ENCODE peak calls at places on chromosomes 13 and 19, in ten cellular contexts. One of them, this sample, is unnamed.

GRCh38 chr13:46345400-46345799 is 41.7 kb downstream of the RUBCNL start:
- DNase-seq in psoas muscle: no peak
- DNase-seq in activated CD8-positive, alpha-beta memory T cell treated with anti-CD3 and anti-CD28 coated beads, Interleukin-2, amount 50 U/mL, for 48 hours: no peak
- DNase-seq in A172: no peak
- DNase-seq in hippocampal formation: no peak
- DNase-seq in T-cell: no peak
- DNase-seq in heart right ventricle: peak
- DNase-seq in GM03348: no peak
- DNase-seq in frontal cortex: no peak
- DNase-seq in AG08396: no peak
- DNase-seq in this sample: no peak

GRCh38 chr13:75465236-75465635 is 16.7 kb downstream of the TBC1D4 start:
- DNase-seq in psoas muscle: no peak
- DNase-seq in activated CD8-positive, alpha-beta memory T cell treated with anti-CD3 and anti-CD28 coated beads, Interleukin-2, amount 50 U/mL, for 48 hours: no peak
- DNase-seq in A172: no peak
- DNase-seq in hippocampal formation: no peak
- DNase-seq in T-cell: no peak
- DNase-seq in heart right ventricle: no peak
- DNase-seq in GM03348: no peak
- DNase-seq in frontal cortex: no peak
- DNase-seq in AG08396: no peak
- DNase-seq in this sample: no peak

GRCh38 chr13:51818771-51819511 is 15.0 kb upstream of the DHRS12 start:
- DNase-seq in psoas muscle: peak
- DNase-seq in activated CD8-positive, alpha-beta memory T cell treated with anti-CD3 and anti-CD28 coated beads, Interleukin-2, amount 50 U/mL, for 48 hours: no peak
- DNase-seq in A172: peak
- DNase-seq in hippocampal formation: peak
- DNase-seq in T-cell: no peak
- DNase-seq in heart right ventricle: no peak
- DNase-seq in GM03348: peak
- DNase-seq in frontal cortex: no peak
- DNase-seq in AG08396: no peak
- DNase-seq in this sample: no peak

GRCh38 chr19:33772858-33773180 is 23.9 kb upstream of the KCTD15 start:
- DNase-seq in psoas muscle: no peak
- DNase-seq in activated CD8-positive, alpha-beta memory T cell treated with anti-CD3 and anti-CD28 coated beads, Interleukin-2, amount 50 U/mL, for 48 hours: no peak
- DNase-seq in A172: no peak
- DNase-seq in hippocampal formation: no peak
- DNase-seq in T-cell: no peak
- DNase-seq in heart right ventricle: no peak
- DNase-seq in GM03348: no peak
- DNase-seq in frontal cortex: no peak
- DNase-seq in AG08396: no peak
- DNase-seq in this sample: no peak

GRCh38 chr13:70339738-70340137 is 231.5 kb upstream of the KLHL1 start:
- DNase-seq in psoas muscle: no peak
- DNase-seq in activated CD8-positive, alpha-beta memory T cell treated with anti-CD3 and anti-CD28 coated beads, Interleukin-2, amount 50 U/mL, for 48 hours: no peak
- DNase-seq in A172: peak
- DNase-seq in hippocampal formation: no peak
- DNase-seq in T-cell: no peak
- DNase-seq in heart right ventricle: no peak
- DNase-seq in GM03348: no peak
- DNase-seq in frontal cortex: no peak
- DNase-seq in AG08396: no peak
- DNase-seq in this sample: peak

GRCh38 chr19:29714371-29714952 is 599 bp downstream of the C19orf12 start:
- DNase-seq in psoas muscle: no peak
- DNase-seq in activated CD8-positive, alpha-beta memory T cell treated with anti-CD3 and anti-CD28 coated beads, Interleukin-2, amount 50 U/mL, for 48 hours: no peak
- DNase-seq in A172: peak
- DNase-seq in hippocampal formation: no peak
- DNase-seq in T-cell: no peak
- DNase-seq in heart right ventricle: no peak
- DNase-seq in GM03348: peak
- DNase-seq in frontal cortex: no peak
- DNase-seq in AG08396: no peak
- DNase-seq in this sample: no peak

GRCh38 chr13:110485604-110486003 is 75.9 kb downstream of the RAB20 start:
- DNase-seq in psoas muscle: no peak
- DNase-seq in activated CD8-positive, alpha-beta memory T cell treated with anti-CD3 and anti-CD28 coated beads, Interleukin-2, amount 50 U/mL, for 48 hours: no peak
- DNase-seq in A172: peak
- DNase-seq in hippocampal formation: no peak
- DNase-seq in T-cell: no peak
- DNase-seq in heart right ventricle: no peak
- DNase-seq in GM03348: no peak
- DNase-seq in frontal cortex: no peak
- DNase-seq in AG08396: no peak
- DNase-seq in this sample: peak

GRCh38 chr13:79936368-79937136 is 404.4 kb downstream of the SPRY2 start:
- DNase-seq in psoas muscle: no peak
- DNase-seq in activated CD8-positive, alpha-beta memory T cell treated with anti-CD3 and anti-CD28 coated beads, Interleukin-2, amount 50 U/mL, for 48 hours: no peak
- DNase-seq in A172: peak
- DNase-seq in hippocampal formation: peak
- DNase-seq in T-cell: no peak
- DNase-seq in heart right ventricle: peak
- DNase-seq in GM03348: peak
- DNase-seq in frontal cortex: peak
- DNase-seq in AG08396: peak
- DNase-seq in this sample: peak

GRCh38 chr19:5536337-5536894 is 31.3 kb downstream of the TINCR start:
- DNase-seq in psoas muscle: peak
- DNase-seq in activated CD8-positive, alpha-beta memory T cell treated with anti-CD3 and anti-CD28 coated beads, Interleukin-2, amount 50 U/mL, for 48 hours: no peak
- DNase-seq in A172: peak
- DNase-seq in hippocampal formation: peak
- DNase-seq in T-cell: no peak
- DNase-seq in heart right ventricle: peak
- DNase-seq in GM03348: peak
- DNase-seq in frontal cortex: peak
- DNase-seq in AG08396: peak
- DNase-seq in this sample: no peak

GRCh38 chr13:27830010-27830409 is 37.7 kb downstream of the GSX1 start:
- DNase-seq in psoas muscle: peak
- DNase-seq in activated CD8-positive, alpha-beta memory T cell treated with anti-CD3 and anti-CD28 coated beads, Interleukin-2, amount 50 U/mL, for 48 hours: peak
- DNase-seq in A172: no peak
- DNase-seq in hippocampal formation: peak
- DNase-seq in T-cell: peak
- DNase-seq in heart right ventricle: peak
- DNase-seq in GM03348: peak
- DNase-seq in frontal cortex: no peak
- DNase-seq in AG08396: peak
- DNase-seq in this sample: peak

GRCh38 chr19:30092721-30093569 is 150.9 kb downstream of the URI1 start:
- DNase-seq in psoas muscle: no peak
- DNase-seq in activated CD8-positive, alpha-beta memory T cell treated with anti-CD3 and anti-CD28 coated beads, Interleukin-2, amount 50 U/mL, for 48 hours: no peak
- DNase-seq in A172: no peak
- DNase-seq in hippocampal formation: no peak
- DNase-seq in T-cell: no peak
- DNase-seq in heart right ventricle: no peak
- DNase-seq in GM03348: no peak
- DNase-seq in frontal cortex: no peak
- DNase-seq in AG08396: no peak
- DNase-seq in this sample: no peak

GRCh38 chr19:47356900-47357299 is 7.8 kb downstream of the DHX34 start:
- DNase-seq in psoas muscle: no peak
- DNase-seq in activated CD8-positive, alpha-beta memory T cell treated with anti-CD3 and anti-CD28 coated beads, Interleukin-2, amount 50 U/mL, for 48 hours: no peak
- DNase-seq in A172: no peak
- DNase-seq in hippocampal formation: no peak
- DNase-seq in T-cell: no peak
- DNase-seq in heart right ventricle: no peak
- DNase-seq in GM03348: no peak
- DNase-seq in frontal cortex: no peak
- DNase-seq in AG08396: no peak
- DNase-seq in this sample: peak

GRCh38 chr19:50492303-50493052 is 15.8 kb upstream of the GARIN5A start:
- DNase-seq in psoas muscle: peak
- DNase-seq in activated CD8-positive, alpha-beta memory T cell treated with anti-CD3 and anti-CD28 coated beads, Interleukin-2, amount 50 U/mL, for 48 hours: peak
- DNase-seq in A172: no peak
- DNase-seq in hippocampal formation: no peak
- DNase-seq in T-cell: no peak
- DNase-seq in heart right ventricle: no peak
- DNase-seq in GM03348: no peak
- DNase-seq in frontal cortex: no peak
- DNase-seq in AG08396: no peak
- DNase-seq in this sample: no peak

GRCh38 chr13:26584713-26585112 is 27.2 kb downstream of the WASF3 start:
- DNase-seq in psoas muscle: no peak
- DNase-seq in activated CD8-positive, alpha-beta memory T cell treated with anti-CD3 and anti-CD28 coated beads, Interleukin-2, amount 50 U/mL, for 48 hours: no peak
- DNase-seq in A172: peak
- DNase-seq in hippocampal formation: no peak
- DNase-seq in T-cell: no peak
- DNase-seq in heart right ventricle: no peak
- DNase-seq in GM03348: peak
- DNase-seq in frontal cortex: no peak
- DNase-seq in AG08396: no peak
- DNase-seq in this sample: no peak

GRCh38 chr19:14056741-14057356 is 5.0 kb downstream of the PALM3 start:
- DNase-seq in psoas muscle: no peak
- DNase-seq in activated CD8-positive, alpha-beta memory T cell treated with anti-CD3 and anti-CD28 coated beads, Interleukin-2, amount 50 U/mL, for 48 hours: no peak
- DNase-seq in A172: no peak
- DNase-seq in hippocampal formation: no peak
- DNase-seq in T-cell: no peak
- DNase-seq in heart right ventricle: no peak
- DNase-seq in GM03348: no peak
- DNase-seq in frontal cortex: no peak
- DNase-seq in AG08396: peak
- DNase-seq in this sample: no peak

GRCh38 chr13:27622102-27622820 is 569 bp downstream of the POLR1D start:
- DNase-seq in psoas muscle: no peak
- DNase-seq in activated CD8-positive, alpha-beta memory T cell treated with anti-CD3 and anti-CD28 coated beads, Interleukin-2, amount 50 U/mL, for 48 hours: no peak
- DNase-seq in A172: no peak
- DNase-seq in hippocampal formation: no peak
- DNase-seq in T-cell: no peak
- DNase-seq in heart right ventricle: no peak
- DNase-seq in GM03348: peak
- DNase-seq in frontal cortex: no peak
- DNase-seq in AG08396: peak
- DNase-seq in this sample: peak

GRCh38 chr19:57317503-57317902 is 2.8 kb upstream of the ZNF543 start:
- DNase-seq in psoas muscle: peak
- DNase-seq in activated CD8-positive, alpha-beta memory T cell treated with anti-CD3 and anti-CD28 coated beads, Interleukin-2, amount 50 U/mL, for 48 hours: no peak
- DNase-seq in A172: no peak
- DNase-seq in hippocampal formation: no peak
- DNase-seq in T-cell: no peak
- DNase-seq in heart right ventricle: no peak
- DNase-seq in GM03348: no peak
- DNase-seq in frontal cortex: no peak
- DNase-seq in AG08396: no peak
- DNase-seq in this sample: no peak

GRCh38 chr13:75430618-75431209 is 51.3 kb downstream of the TBC1D4 start:
- DNase-seq in psoas muscle: no peak
- DNase-seq in activated CD8-positive, alpha-beta memory T cell treated with anti-CD3 and anti-CD28 coated beads, Interleukin-2, amount 50 U/mL, for 48 hours: no peak
- DNase-seq in A172: no peak
- DNase-seq in hippocampal formation: no peak
- DNase-seq in T-cell: no peak
- DNase-seq in heart right ventricle: no peak
- DNase-seq in GM03348: no peak
- DNase-seq in frontal cortex: no peak
- DNase-seq in AG08396: no peak
- DNase-seq in this sample: no peak

GRCh38 chr19:41616785-41617621 is 9.9 kb downstream of the CEACAM4 start:
- DNase-seq in psoas muscle: no peak
- DNase-seq in activated CD8-positive, alpha-beta memory T cell treated with anti-CD3 and anti-CD28 coated beads, Interleukin-2, amount 50 U/mL, for 48 hours: peak
- DNase-seq in A172: peak
- DNase-seq in hippocampal formation: no peak
- DNase-seq in T-cell: no peak
- DNase-seq in heart right ventricle: no peak
- DNase-seq in GM03348: peak
- DNase-seq in frontal cortex: no peak
- DNase-seq in AG08396: no peak
- DNase-seq in this sample: peak

GRCh38 chr19:48815870-48816501 is 5.2 kb upstream of the BCAT2 start:
- DNase-seq in psoas muscle: no peak
- DNase-seq in activated CD8-positive, alpha-beta memory T cell treated with anti-CD3 and anti-CD28 coated beads, Interleukin-2, amount 50 U/mL, for 48 hours: no peak
- DNase-seq in A172: peak
- DNase-seq in hippocampal formation: no peak
- DNase-seq in T-cell: no peak
- DNase-seq in heart right ventricle: no peak
- DNase-seq in GM03348: no peak
- DNase-seq in frontal cortex: no peak
- DNase-seq in AG08396: no peak
- DNase-seq in this sample: no peak

GRCh38 chr13:107678075-107678689 is 537.2 kb downstream of the LIG4 start:
- DNase-seq in psoas muscle: no peak
- DNase-seq in activated CD8-positive, alpha-beta memory T cell treated with anti-CD3 and anti-CD28 coated beads, Interleukin-2, amount 50 U/mL, for 48 hours: no peak
- DNase-seq in A172: no peak
- DNase-seq in hippocampal formation: no peak
- DNase-seq in T-cell: no peak
- DNase-seq in heart right ventricle: no peak
- DNase-seq in GM03348: no peak
- DNase-seq in frontal cortex: no peak
- DNase-seq in AG08396: peak
- DNase-seq in this sample: no peak

GRCh38 chr19:46725036-46725820 is 8.3 kb upstream of the PRKD2 start:
- DNase-seq in psoas muscle: no peak
- DNase-seq in activated CD8-positive, alpha-beta memory T cell treated with anti-CD3 and anti-CD28 coated beads, Interleukin-2, amount 50 U/mL, for 48 hours: no peak
- DNase-seq in A172: no peak
- DNase-seq in hippocampal formation: no peak
- DNase-seq in T-cell: no peak
- DNase-seq in heart right ventricle: no peak
- DNase-seq in GM03348: no peak
- DNase-seq in frontal cortex: no peak
- DNase-seq in AG08396: no peak
- DNase-seq in this sample: no peak

GRCh38 chr19:1296078-1296477 is 10.4 kb downstream of the EFNA2 start:
- DNase-seq in psoas muscle: no peak
- DNase-seq in activated CD8-positive, alpha-beta memory T cell treated with anti-CD3 and anti-CD28 coated beads, Interleukin-2, amount 50 U/mL, for 48 hours: no peak
- DNase-seq in A172: no peak
- DNase-seq in hippocampal formation: no peak
- DNase-seq in T-cell: no peak
- DNase-seq in heart right ventricle: no peak
- DNase-seq in GM03348: no peak
- DNase-seq in frontal cortex: no peak
- DNase-seq in AG08396: no peak
- DNase-seq in this sample: no peak

GRCh38 chr19:3132971-3133792 is 2.7 kb upstream of the GNA15 start:
- DNase-seq in psoas muscle: no peak
- DNase-seq in activated CD8-positive, alpha-beta memory T cell treated with anti-CD3 and anti-CD28 coated beads, Interleukin-2, amount 50 U/mL, for 48 hours: peak
- DNase-seq in A172: peak
- DNase-seq in hippocampal formation: peak
- DNase-seq in T-cell: peak
- DNase-seq in heart right ventricle: no peak
- DNase-seq in GM03348: peak
- DNase-seq in frontal cortex: no peak
- DNase-seq in AG08396: no peak
- DNase-seq in this sample: peak

GRCh38 chr19:15180451-15181390 is 20.1 kb downstream of the NOTCH3 start:
- DNase-seq in psoas muscle: no peak
- DNase-seq in activated CD8-positive, alpha-beta memory T cell treated with anti-CD3 and anti-CD28 coated beads, Interleukin-2, amount 50 U/mL, for 48 hours: no peak
- DNase-seq in A172: no peak
- DNase-seq in hippocampal formation: no peak
- DNase-seq in T-cell: no peak
- DNase-seq in heart right ventricle: peak
- DNase-seq in GM03348: no peak
- DNase-seq in frontal cortex: no peak
- DNase-seq in AG08396: no peak
- DNase-seq in this sample: peak

GRCh38 chr19:56162258-56162657 is 13.6 kb upstream of the GALP start:
- DNase-seq in psoas muscle: no peak
- DNase-seq in activated CD8-positive, alpha-beta memory T cell treated with anti-CD3 and anti-CD28 coated beads, Interleukin-2, amount 50 U/mL, for 48 hours: no peak
- DNase-seq in A172: peak
- DNase-seq in hippocampal formation: no peak
- DNase-seq in T-cell: no peak
- DNase-seq in heart right ventricle: no peak
- DNase-seq in GM03348: no peak
- DNase-seq in frontal cortex: no peak
- DNase-seq in AG08396: no peak
- DNase-seq in this sample: peak

GRCh38 chr19:7738023-7738422 is 6.1 kb upstream of the CLEC4G start:
- DNase-seq in psoas muscle: no peak
- DNase-seq in activated CD8-positive, alpha-beta memory T cell treated with anti-CD3 and anti-CD28 coated beads, Interleukin-2, amount 50 U/mL, for 48 hours: no peak
- DNase-seq in A172: no peak
- DNase-seq in hippocampal formation: no peak
- DNase-seq in T-cell: no peak
- DNase-seq in heart right ventricle: no peak
- DNase-seq in GM03348: no peak
- DNase-seq in frontal cortex: no peak
- DNase-seq in AG08396: no peak
- DNase-seq in this sample: no peak

GRCh38 chr13:113637262-113638160 is 20.5 kb downstream of the ATP4B start:
- DNase-seq in psoas muscle: no peak
- DNase-seq in activated CD8-positive, alpha-beta memory T cell treated with anti-CD3 and anti-CD28 coated beads, Interleukin-2, amount 50 U/mL, for 48 hours: no peak
- DNase-seq in A172: no peak
- DNase-seq in hippocampal formation: no peak
- DNase-seq in T-cell: no peak
- DNase-seq in heart right ventricle: no peak
- DNase-seq in GM03348: no peak
- DNase-seq in frontal cortex: no peak
- DNase-seq in AG08396: no peak
- DNase-seq in this sample: no peak

This sample was measured in kidney glomerular epithelial cell.